ENCODE peak calls at places on chromosomes 2 and 18, in eight cellular contexts. One of them, this sample, is unnamed.

GRCh38 chr2:96159084-96159830 is 14.0 kb upstream of the DUSP2 start:
- DNase-seq in fibroblast of lung: no peak
- DNase-seq in uterus: no peak
- DNase-seq in GM12878: no peak
- DNase-seq in IMR-90: no peak
- DNase-seq in mucosa of descending colon: no peak
- DNase-seq in Peyer's patch: no peak
- DNase-seq in astrocyte of the spinal cord: no peak
- DNase-seq in this sample: no peak

GRCh38 chr2:239739206-239739605 is 285.9 kb downstream of the NDUFA10 start:
- DNase-seq in fibroblast of lung: no peak
- DNase-seq in uterus: no peak
- DNase-seq in GM12878: no peak
- DNase-seq in IMR-90: no peak
- DNase-seq in mucosa of descending colon: no peak
- DNase-seq in Peyer's patch: no peak
- DNase-seq in astrocyte of the spinal cord: no peak
- DNase-seq in this sample: no peak

GRCh38 chr18:30522288-30522929 is 520.1 kb downstream of the DSC3 start:
- DNase-seq in fibroblast of lung: no peak
- DNase-seq in uterus: no peak
- DNase-seq in GM12878: no peak
- DNase-seq in IMR-90: no peak
- DNase-seq in mucosa of descending colon: no peak
- DNase-seq in Peyer's patch: no peak
- DNase-seq in astrocyte of the spinal cord: no peak
- DNase-seq in this sample: no peak

GRCh38 chr2:60347781-60348180 is 205.7 kb downstream of the BCL11A start:
- DNase-seq in fibroblast of lung: no peak
- DNase-seq in uterus: no peak
- DNase-seq in GM12878: no peak
- DNase-seq in IMR-90: no peak
- DNase-seq in mucosa of descending colon: no peak
- DNase-seq in Peyer's patch: no peak
- DNase-seq in astrocyte of the spinal cord: no peak
- DNase-seq in this sample: no peak

GRCh38 chr2:98827625-98828368 is 96.9 kb upstream of the MGAT4A start:
- DNase-seq in fibroblast of lung: no peak
- DNase-seq in uterus: no peak
- DNase-seq in GM12878: no peak
- DNase-seq in IMR-90: no peak
- DNase-seq in mucosa of descending colon: no peak
- DNase-seq in Peyer's patch: no peak
- DNase-seq in astrocyte of the spinal cord: no peak
- DNase-seq in this sample: no peak

GRCh38 chr18:47413327-47413726 is 161.9 kb upstream of the SKOR2 start:
- DNase-seq in fibroblast of lung: no peak
- DNase-seq in uterus: no peak
- DNase-seq in GM12878: no peak
- DNase-seq in IMR-90: no peak
- DNase-seq in mucosa of descending colon: no peak
- DNase-seq in Peyer's patch: no peak
- DNase-seq in astrocyte of the spinal cord: peak; percentile 55
- DNase-seq in this sample: no peak

GRCh38 chr18:51582551-51582950 is 385.1 kb upstream of the MEX3C start:
- DNase-seq in fibroblast of lung: no peak
- DNase-seq in uterus: no peak
- DNase-seq in GM12878: no peak
- DNase-seq in IMR-90: no peak
- DNase-seq in mucosa of descending colon: no peak
- DNase-seq in Peyer's patch: no peak
- DNase-seq in astrocyte of the spinal cord: no peak
- DNase-seq in this sample: no peak

GRCh38 chr2:6986251-6986893 is 69.2 kb downstream of the RNF144A start:
- DNase-seq in fibroblast of lung: no peak
- DNase-seq in uterus: no peak
- DNase-seq in GM12878: no peak
- DNase-seq in IMR-90: no peak
- DNase-seq in mucosa of descending colon: no peak
- DNase-seq in Peyer's patch: no peak
- DNase-seq in astrocyte of the spinal cord: peak; percentile 39
- DNase-seq in this sample: no peak

GRCh38 chr18:59873616-59874015 is 26.2 kb upstream of the PMAIP1 start:
- DNase-seq in fibroblast of lung: no peak
- DNase-seq in uterus: no peak
- DNase-seq in GM12878: no peak
- DNase-seq in IMR-90: peak; percentile 58
- DNase-seq in mucosa of descending colon: no peak
- DNase-seq in Peyer's patch: no peak
- DNase-seq in astrocyte of the spinal cord: no peak
- DNase-seq in this sample: no peak

GRCh38 chr2:84077504-84077903 is 381.6 kb downstream of the SUCLG1 start:
- DNase-seq in fibroblast of lung: peak; percentile 0
- DNase-seq in uterus: no peak
- DNase-seq in GM12878: no peak
- DNase-seq in IMR-90: no peak
- DNase-seq in mucosa of descending colon: no peak
- DNase-seq in Peyer's patch: no peak
- DNase-seq in astrocyte of the spinal cord: no peak
- DNase-seq in this sample: no peak

GRCh38 chr2:128166954-128167353 is 76.0 kb downstream of the UGGT1 start:
- DNase-seq in fibroblast of lung: no peak
- DNase-seq in uterus: no peak
- DNase-seq in GM12878: no peak
- DNase-seq in IMR-90: no peak
- DNase-seq in mucosa of descending colon: no peak
- DNase-seq in Peyer's patch: no peak
- DNase-seq in astrocyte of the spinal cord: no peak
- DNase-seq in this sample: no peak

GRCh38 chr2:224938670-224939309 is 103.5 kb downstream of the DOCK10 start:
- DNase-seq in fibroblast of lung: peak; percentile 84
- DNase-seq in uterus: no peak
- DNase-seq in GM12878: no peak
- DNase-seq in IMR-90: peak; percentile 88
- DNase-seq in mucosa of descending colon: no peak
- DNase-seq in Peyer's patch: no peak
- DNase-seq in astrocyte of the spinal cord: peak; percentile 84
- DNase-seq in this sample: no peak

GRCh38 chr18:77365667-77366066 is 116.0 kb downstream of the GALR1 start:
- DNase-seq in fibroblast of lung: no peak
- DNase-seq in uterus: no peak
- DNase-seq in GM12878: no peak
- DNase-seq in IMR-90: no peak
- DNase-seq in mucosa of descending colon: no peak
- DNase-seq in Peyer's patch: no peak
- DNase-seq in astrocyte of the spinal cord: no peak
- DNase-seq in this sample: no peak

GRCh38 chr2:39119732-39120520 is 925 bp downstream of the SOS1 start:
- DNase-seq in fibroblast of lung: peak; percentile 55
- DNase-seq in uterus: peak; percentile 35
- DNase-seq in GM12878: no peak
- DNase-seq in IMR-90: peak; percentile 49
- DNase-seq in mucosa of descending colon: peak; percentile 80
- DNase-seq in Peyer's patch: peak; percentile 81
- DNase-seq in astrocyte of the spinal cord: peak; percentile 53
- DNase-seq in this sample: no peak

GRCh38 chr2:119702918-119703401 is 24.0 kb downstream of the TMEM177 start:
- DNase-seq in fibroblast of lung: peak; percentile 57
- DNase-seq in uterus: peak; percentile 57
- DNase-seq in GM12878: no peak
- DNase-seq in IMR-90: peak; percentile 46
- DNase-seq in mucosa of descending colon: peak; percentile 78
- DNase-seq in Peyer's patch: peak; percentile 78
- DNase-seq in astrocyte of the spinal cord: peak; percentile 56
- DNase-seq in this sample: no peak
- TF ChIP-seq CTCF in fibroblast of lung: peak; percentile 91
- TF ChIP-seq CTCF in uterus: peak; percentile 88
- TF ChIP-seq CTCF in GM12878: peak; percentile 99
- TF ChIP-seq CTCF in IMR-90: peak; percentile 91
- TF ChIP-seq CTCF in mucosa of descending colon: peak; percentile 95
- TF ChIP-seq CTCF in Peyer's patch: peak; percentile 87
- TF ChIP-seq CTCF in astrocyte of the spinal cord: peak; percentile 97
- TF ChIP-seq CTCF in this sample: peak; percentile 99

DNA sequence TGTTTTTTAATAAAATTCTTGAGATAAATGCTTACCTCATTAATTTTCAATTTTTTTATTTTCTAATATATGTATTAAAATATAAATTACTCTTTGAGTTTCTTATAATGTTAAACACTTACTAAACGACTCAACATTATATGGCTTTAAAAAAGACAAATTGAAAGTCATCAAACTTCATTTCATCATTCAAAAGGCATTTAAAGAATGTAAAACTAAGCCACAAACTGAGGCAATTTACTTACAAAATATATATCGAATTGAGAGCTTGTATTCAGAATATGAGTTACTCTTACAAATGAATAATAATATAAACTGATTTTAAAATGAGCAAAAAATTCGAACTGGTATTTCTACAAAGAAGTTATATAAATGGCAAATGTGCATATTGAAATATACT is 1262.2 kb upstream of the PIK3C3 start:
- DNase-seq in fibroblast of lung: peak; percentile 17
- DNase-seq in uterus: no peak
- DNase-seq in GM12878: no peak
- DNase-seq in IMR-90: peak; percentile 40
- DNase-seq in mucosa of descending colon: no peak
- DNase-seq in Peyer's patch: no peak
- DNase-seq in astrocyte of the spinal cord: peak; percentile 20
- DNase-seq in this sample: no peak
- H3K4me3 ChIP-seq in fibroblast of lung: no peak overlapping the region
- H3K4me3 ChIP-seq in uterus: no peak overlapping the region
- H3K4me3 ChIP-seq in GM12878: no peak overlapping the region
- H3K4me3 ChIP-seq in IMR-90: no peak overlapping the region
- H3K4me3 ChIP-seq in mucosa of descending colon: no peak overlapping the region
- H3K4me3 ChIP-seq in Peyer's patch: no peak overlapping the region
- H3K4me3 ChIP-seq in astrocyte of the spinal cord: no peak overlapping the region
- H3K4me3 ChIP-seq in this sample: no peak overlapping the region

DNA sequence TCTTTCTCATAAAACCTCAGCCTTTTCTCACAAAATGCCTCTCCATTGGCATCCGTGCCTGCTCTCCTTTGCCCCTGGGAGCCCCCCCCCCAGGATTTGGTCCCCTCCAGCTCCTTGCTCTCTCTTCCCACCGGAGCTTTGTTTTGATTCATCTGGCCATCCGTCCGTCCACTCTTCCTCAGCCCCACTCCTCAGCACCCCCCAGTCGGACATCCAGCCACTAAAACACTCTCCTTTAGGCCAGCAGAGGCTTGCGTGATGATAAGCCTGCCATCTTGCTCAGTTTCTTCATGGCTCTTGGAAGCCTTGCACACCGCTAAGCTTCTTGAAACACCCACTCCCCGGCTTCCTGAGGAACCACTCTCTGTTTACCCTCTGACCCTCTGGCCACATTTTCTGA is 31.5 kb upstream of the GNAL start:
- DNase-seq in fibroblast of lung: no peak
- DNase-seq in uterus: no peak
- DNase-seq in GM12878: no peak
- DNase-seq in IMR-90: no peak
- DNase-seq in mucosa of descending colon: no peak
- DNase-seq in Peyer's patch: no peak
- DNase-seq in astrocyte of the spinal cord: no peak
- DNase-seq in this sample: no peak
- TF ChIP-seq CTCF in fibroblast of lung: no peak
- TF ChIP-seq CTCF in uterus: no peak
- TF ChIP-seq CTCF in GM12878: no peak
- TF ChIP-seq CTCF in IMR-90: no peak
- TF ChIP-seq CTCF in mucosa of descending colon: no peak
- TF ChIP-seq CTCF in Peyer's patch: no peak
- TF ChIP-seq CTCF in astrocyte of the spinal cord: no peak
- TF ChIP-seq CTCF in this sample: no peak

DNA sequence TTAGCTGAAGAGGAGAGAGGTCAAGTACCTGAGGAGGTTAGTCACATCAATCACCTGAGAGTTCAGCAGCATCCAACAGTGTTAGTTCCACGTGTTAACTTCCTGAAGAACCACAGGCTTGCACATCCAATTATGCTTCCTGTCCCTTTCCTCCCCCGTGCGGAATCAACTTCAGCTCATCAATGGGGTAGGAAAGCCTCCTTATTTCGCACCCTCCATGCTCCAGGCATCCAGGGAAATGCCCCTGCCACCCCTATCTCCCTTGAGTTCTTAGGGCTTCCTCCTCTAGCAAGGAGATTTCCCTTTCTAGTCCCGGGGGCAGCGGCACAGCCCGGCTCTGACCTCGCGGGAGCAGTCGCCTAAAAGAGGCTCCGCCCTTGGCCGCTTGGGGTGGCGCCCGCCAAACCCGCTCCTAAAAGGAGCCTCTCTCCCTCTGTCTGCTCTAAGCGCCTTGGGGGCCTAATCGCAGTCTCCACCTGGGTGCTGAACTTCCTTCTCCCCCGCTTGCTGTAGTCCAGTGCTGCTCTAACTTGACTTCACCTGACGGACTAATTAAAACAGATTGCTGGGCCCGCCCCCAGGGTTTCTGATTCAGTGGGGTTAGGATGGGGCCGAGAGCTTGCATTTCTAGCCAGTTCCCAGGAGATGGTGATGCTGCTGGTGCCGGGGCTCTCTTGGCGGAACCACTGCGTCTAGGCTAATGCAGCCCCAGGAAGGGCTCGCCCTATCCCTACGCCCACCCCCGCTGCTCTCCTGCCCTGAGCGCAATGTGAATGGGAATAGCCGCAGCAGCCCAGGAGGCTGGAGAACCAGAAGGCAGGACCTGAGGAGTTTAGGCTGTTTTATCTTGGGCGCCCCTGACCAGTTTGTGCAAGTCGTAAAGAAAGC is 3.4 kb upstream of the TET3 start:
- DNase-seq in fibroblast of lung: no peak
- DNase-seq in uterus: no peak
- DNase-seq in GM12878: no peak
- DNase-seq in IMR-90: no peak
- DNase-seq in mucosa of descending colon: peak; percentile 78
- DNase-seq in Peyer's patch: peak; percentile 64
- DNase-seq in astrocyte of the spinal cord: no peak
- DNase-seq in this sample: no peak
- H3K4me3 ChIP-seq in fibroblast of lung: peak overlapping the region; percentile 58
- H3K4me3 ChIP-seq in uterus: no peak overlapping the region
- H3K4me3 ChIP-seq in GM12878: peak overlapping the region; percentile 73
- H3K4me3 ChIP-seq in IMR-90: no peak overlapping the region
- H3K4me3 ChIP-seq in mucosa of descending colon: peak overlapping the region; percentile 14
- H3K4me3 ChIP-seq in Peyer's patch: peak overlapping the region; percentile 20
- H3K4me3 ChIP-seq in astrocyte of the spinal cord: peak overlapping the region; percentile 26
- H3K4me3 ChIP-seq in this sample: peak overlapping the region; percentile 39

GRCh38 chr18:69770206-69770605 is 177.5 kb downstream of the CD226 start:
- DNase-seq in fibroblast of lung: no peak
- DNase-seq in uterus: no peak
- DNase-seq in GM12878: no peak
- DNase-seq in IMR-90: no peak
- DNase-seq in mucosa of descending colon: no peak
- DNase-seq in Peyer's patch: no peak
- DNase-seq in astrocyte of the spinal cord: no peak
- DNase-seq in this sample: no peak
- TF ChIP-seq CTCF in fibroblast of lung: no peak
- TF ChIP-seq CTCF in uterus: no peak
- TF ChIP-seq CTCF in GM12878: no peak
- TF ChIP-seq CTCF in IMR-90: no peak
- TF ChIP-seq CTCF in mucosa of descending colon: no peak
- TF ChIP-seq CTCF in Peyer's patch: no peak
- TF ChIP-seq CTCF in astrocyte of the spinal cord: no peak
- TF ChIP-seq CTCF in this sample: no peak